ENCODE peak calls at places on chromosomes 12 and 14, in five cellular contexts. One of them, this sample, is unnamed.

GRCh38 chr12:62983594-62983993 is 48.6 kb upstream of the PPM1H start:
- DNase-seq in sigmoid colon: no peak
- DNase-seq in endothelial cell: peak; percentile 8
- DNase-seq in AG04450: no peak
- DNase-seq in T follicular helper cell: no peak
- DNase-seq in this sample: no peak

GRCh38 chr12:116607039-116607438 is 47.9 kb downstream of the MAP1LC3B2 start:
- DNase-seq in sigmoid colon: no peak
- DNase-seq in endothelial cell: no peak
- DNase-seq in AG04450: no peak
- DNase-seq in T follicular helper cell: no peak
- DNase-seq in this sample: no peak

GRCh38 chr12:3644103-3644502 is 108.8 kb downstream of the CRACR2A start:
- DNase-seq in sigmoid colon: no peak
- DNase-seq in endothelial cell: no peak
- DNase-seq in AG04450: no peak
- DNase-seq in T follicular helper cell: no peak
- DNase-seq in this sample: no peak

GRCh38 chr14:95533391-95533821 is 1.4 kb upstream of the GLRX5 start:
- DNase-seq in sigmoid colon: no peak
- DNase-seq in endothelial cell: no peak
- DNase-seq in AG04450: no peak
- DNase-seq in T follicular helper cell: no peak
- DNase-seq in this sample: no peak

GRCh38 chr14:68544150-68544892 is 248.5 kb downstream of the ZFP36L1 start:
- DNase-seq in sigmoid colon: peak; percentile 97
- DNase-seq in endothelial cell: no peak
- DNase-seq in AG04450: peak; percentile 97
- DNase-seq in T follicular helper cell: no peak
- DNase-seq in this sample: peak; percentile 88

GRCh38 chr12:110934093-110934852 is 13.9 kb upstream of the MYL2 start:
- DNase-seq in sigmoid colon: no peak
- DNase-seq in endothelial cell: no peak
- DNase-seq in AG04450: no peak
- DNase-seq in T follicular helper cell: no peak
- DNase-seq in this sample: no peak

GRCh38 chr12:40215977-40216376 is 8.8 kb upstream of the LRRK2 start:
- DNase-seq in sigmoid colon: no peak
- DNase-seq in endothelial cell: no peak
- DNase-seq in AG04450: no peak
- DNase-seq in T follicular helper cell: no peak
- DNase-seq in this sample: no peak

GRCh38 chr12:96034631-96035282 is 630 bp downstream of the LTA4H start:
- DNase-seq in sigmoid colon: no peak
- DNase-seq in endothelial cell: peak; percentile 46
- DNase-seq in AG04450: no peak
- DNase-seq in T follicular helper cell: no peak
- DNase-seq in this sample: no peak

GRCh38 chr14:84591827-84592540 is 938.0 kb upstream of the FLRT2 start:
- DNase-seq in sigmoid colon: no peak
- DNase-seq in endothelial cell: no peak
- DNase-seq in AG04450: no peak
- DNase-seq in T follicular helper cell: no peak
- DNase-seq in this sample: no peak

GRCh38 chr12:132018193-132018916 is 68.6 kb downstream of the EP400 start:
- DNase-seq in sigmoid colon: no peak
- DNase-seq in endothelial cell: no peak
- DNase-seq in AG04450: no peak
- DNase-seq in T follicular helper cell: no peak
- DNase-seq in this sample: peak; percentile 38

GRCh38 chr12:85872497-85873091 is 1.5 kb upstream of the NTS start:
- DNase-seq in sigmoid colon: no peak
- DNase-seq in endothelial cell: no peak
- DNase-seq in AG04450: peak; percentile 13
- DNase-seq in T follicular helper cell: no peak
- DNase-seq in this sample: no peak

GRCh38 chr12:77122661-77123060 is 57.3 kb upstream of the E2F7 start:
- DNase-seq in sigmoid colon: no peak
- DNase-seq in endothelial cell: no peak
- DNase-seq in AG04450: no peak
- DNase-seq in T follicular helper cell: no peak
- DNase-seq in this sample: no peak

GRCh38 chr14:73763396-73763795 is 49.2 kb upstream of the PNMA1 start:
- DNase-seq in sigmoid colon: no peak
- DNase-seq in endothelial cell: no peak
- DNase-seq in AG04450: no peak
- DNase-seq in T follicular helper cell: no peak
- DNase-seq in this sample: no peak